ENCODE peak calls at places on chromosomes 5 and 9, in five cellular contexts. B is fibroblast of mammary gland, W is BJ, M is heart right ventricle, F is ascending aorta. J is an unnamed sample.

GRCh38 chr9:87646546-87646945 is 79.4 kb upstream of the CTSL start:
- DNase-seq in B (no peak), W (no peak), M (no peak), F (no peak), J (no peak)

GRCh38 chr5:166834246-166834645 is 1457.2 kb upstream of the WWC1 start:
- DNase-seq in B (peak), W (no peak), M (no peak), F (no peak), J (no peak)

GRCh38 chr9:112586600-112587155 is 100.1 kb downstream of the KIAA1958 start:
- DNase-seq in B (peak), W (no peak), M (no peak), F (no peak), J (no peak)

GRCh38 chr5:131774652-131775367 is 22.0 kb downstream of the FNIP1 start:
- DNase-seq in B (no peak), W (no peak), M (no peak), F (no peak), J (no peak)

GRCh38 chr9:34158362-34158869 is 20.4 kb upstream of the UBAP1 start:
- DNase-seq in B (peak), W (no peak), M (no peak), F (no peak), J (peak)

GRCh38 chr9:100408541-100409175 is 18.3 kb upstream of the MSANTD3 start:
- DNase-seq in B (no peak), W (no peak), M (no peak), F (no peak), J (no peak)

GRCh38 chr5:13878357-13878756 is 66.1 kb downstream of the DNAH5 start:
- DNase-seq in B (no peak), W (no peak), M (no peak), F (no peak), J (no peak)

GRCh38 chr5:3116366-3116765 is 364.9 kb upstream of the IRX2 start:
- DNase-seq in B (no peak), W (no peak), M (no peak), F (no peak), J (no peak)

GRCh38 chr9:100498592-100498991 is 25.6 kb downstream of the TMEFF1 start:
- DNase-seq in B (peak), W (no peak), M (no peak), F (no peak), J (no peak)

GRCh38 chr5:41524174-41524573 is 13.8 kb upstream of the PLCXD3 start:
- DNase-seq in B (peak), W (no peak), M (no peak), F (no peak), J (no peak)
- TF ChIP-seq CTCF in B (peak), W (peak), M (peak), F (no peak), J (peak)

GRCh38 chr9:109206670-109207069 is 39.6 kb upstream of the FRRS1L start:
- DNase-seq in B (no peak), W (no peak), M (no peak), F (no peak), J (no peak)
- TF ChIP-seq CTCF in B (no peak), W (peak), M (no peak), F (no peak), J (no peak)

DNA sequence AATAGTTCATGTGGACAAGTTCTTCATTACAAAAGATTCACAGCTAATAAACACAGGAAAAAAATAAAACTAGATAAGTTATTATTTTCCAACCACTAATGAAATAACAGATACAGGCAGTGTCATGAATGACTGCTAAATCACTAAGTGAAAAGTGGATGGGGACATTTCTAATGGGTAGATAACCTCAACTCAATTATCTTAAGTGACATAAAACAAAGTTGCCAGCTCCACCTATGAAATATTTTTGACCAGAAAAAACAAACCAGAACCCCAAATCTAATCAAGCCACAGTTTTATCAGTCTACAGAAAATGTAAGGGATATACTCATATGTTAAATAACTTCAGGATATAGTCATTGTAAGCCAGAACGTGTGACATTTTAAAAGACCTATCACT is 74.4 kb downstream of the AGTPBP1 start:
- DNase-seq in B (no peak), W (no peak), M (no peak), F (no peak), J (no peak)
- TF ChIP-seq CTCF in B (no peak), W (no peak), M (no peak), F (no peak), J (no peak)

GRCh38 chr9:126373241-126373640 is 46.6 kb downstream of the MVB12B start:
- DNase-seq in B (no peak), W (no peak), M (no peak), F (no peak), J (no peak)
- TF ChIP-seq CTCF in B (no peak), W (no peak), M (no peak), F (no peak), J (no peak)

GRCh38 chr9:114076237-114077161 is 1.6 kb downstream of the AMBP start:
- DNase-seq in B (no peak), W (no peak), M (no peak), F (peak), J (no peak)
- TF ChIP-seq CTCF in B (no peak), W (no peak), M (no peak), F (no peak), J (no peak)

DNA sequence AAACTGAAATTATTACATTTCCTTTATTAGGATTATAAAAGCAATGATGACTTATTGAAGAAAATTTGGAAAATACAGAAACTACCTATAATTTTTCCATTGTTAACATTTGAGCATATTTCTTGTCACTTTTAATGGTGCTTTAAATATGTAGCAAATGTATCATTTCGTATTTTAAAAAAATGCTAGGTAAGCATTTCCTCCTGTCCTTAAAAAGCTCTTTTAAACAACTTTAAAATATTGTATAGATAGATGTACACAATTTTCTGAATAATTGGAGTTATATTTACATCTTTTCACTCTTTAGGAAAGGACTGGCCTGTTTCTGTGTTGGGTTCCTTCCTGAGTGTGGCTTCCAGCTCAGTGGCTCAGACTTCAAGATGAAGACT is 15.6 kb downstream of the TENT4A start:
- DNase-seq in B (no peak), W (no peak), M (no peak), F (no peak), J (no peak)
- TF ChIP-seq CTCF in B (no peak), W (no peak), M (no peak), F (no peak), J (no peak)

DNA sequence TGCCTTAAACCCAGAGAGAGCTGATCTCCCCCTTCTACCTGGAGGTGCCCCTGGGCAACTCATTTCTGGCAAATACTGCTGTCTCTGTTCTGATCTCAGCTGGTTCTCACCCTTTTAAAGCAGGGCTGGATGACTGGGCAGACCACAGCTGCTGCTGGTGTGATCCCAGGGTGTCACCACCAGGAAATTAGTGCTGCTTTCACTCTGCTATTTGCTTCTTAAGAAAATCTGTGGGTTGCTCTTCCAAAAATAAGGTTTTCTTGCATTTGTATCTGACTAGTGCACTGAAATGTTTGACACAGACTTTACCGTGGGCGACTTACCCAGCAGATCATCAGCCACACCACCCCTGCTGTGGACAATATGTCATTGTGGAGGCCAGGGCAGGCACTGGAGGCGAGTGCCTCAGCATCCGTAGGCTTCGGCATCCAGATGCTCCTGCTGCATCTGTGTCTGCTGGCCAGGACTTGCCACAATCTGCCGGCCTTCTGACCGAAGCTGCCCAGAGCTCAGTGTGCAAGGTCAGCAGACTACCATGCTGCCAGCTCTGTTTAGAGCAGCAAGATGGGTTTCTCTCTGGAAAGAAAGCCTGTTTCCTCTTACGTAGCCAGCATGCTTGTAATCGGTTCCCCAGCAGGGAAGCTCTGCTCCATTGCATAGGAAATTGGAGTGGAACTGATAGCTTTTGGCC is 13.6 kb downstream of the ARHGAP26 start:
- DNase-seq in B (peak), W (no peak), M (peak), F (no peak), J (peak)
- TF ChIP-seq CTCF in B (no peak), W (no peak), M (no peak), F (peak), J (no peak)

DNA sequence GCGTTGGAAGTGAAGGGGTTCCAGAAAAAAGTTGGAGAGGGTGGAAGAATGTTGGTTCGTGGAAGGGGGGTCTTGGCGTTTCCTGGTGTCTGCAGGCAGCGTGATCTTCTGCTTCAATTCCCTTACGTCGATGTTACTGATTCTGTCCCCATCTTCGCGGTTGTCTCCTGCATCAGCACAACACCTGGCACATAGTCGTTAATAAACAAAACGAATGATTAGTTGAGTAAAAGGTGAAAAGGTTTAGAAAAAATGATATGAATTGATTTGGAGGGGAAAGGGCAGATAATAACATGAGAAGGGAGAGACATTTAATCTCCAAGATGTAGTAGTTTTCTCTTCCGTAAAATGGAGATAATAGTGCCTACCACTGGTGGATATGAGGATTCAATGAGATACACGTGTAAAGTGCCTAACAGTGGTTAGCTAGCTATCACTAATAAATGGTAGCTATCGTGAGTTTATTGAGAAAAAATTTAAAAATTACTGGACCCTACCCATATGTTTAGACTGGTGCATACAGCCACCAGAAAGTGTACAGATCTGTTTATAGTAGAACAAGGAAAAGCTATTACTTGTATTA is 556 bp downstream of the MTREX start:
- DNase-seq in B (peak), W (no peak), M (peak), F (no peak), J (no peak)
- TF ChIP-seq CTCF in B (peak), W (peak), M (no peak), F (no peak), J (peak)

GRCh38 chr9:131934673-131935072 is 145.0 kb downstream of the MED27 start:
- DNase-seq in B (no peak), W (no peak), M (no peak), F (no peak), J (no peak)

GRCh38 chr9:131942076-131942720 is 137.5 kb downstream of the MED27 start:
- DNase-seq in B (peak), W (no peak), M (no peak), F (no peak), J (peak)

GRCh38 chr9:131936929-131937328 is 142.7 kb downstream of the MED27 start:
- DNase-seq in B (no peak), W (no peak), M (no peak), F (no peak), J (no peak)
- TF ChIP-seq CTCF in B (no peak), W (no peak), M (no peak), F (no peak), J (no peak)

GRCh38 chr5:179822059-179822432 is 1.3 kb downstream of the SQSTM1 start:
- DNase-seq in B (no peak), W (no peak), M (no peak), F (no peak), J (no peak)

GRCh38 chr5:179822444-179822990 is 1.8 kb downstream of the SQSTM1 start:
- DNase-seq in B (no peak), W (no peak), M (no peak), F (no peak), J (no peak)

GRCh38 chr5:179820127-179820482 is 600 bp upstream of the SQSTM1 start:
- DNase-seq in B (no peak), W (no peak), M (no peak), F (no peak), J (no peak)

GRCh38 chr5:179820483-179821297 is at the start of gene SQSTM1:
- DNase-seq in B (peak), W (no peak), M (peak), F (no peak), J (peak)

GRCh38 chr5:179821298-179822058 is 773 bp downstream of the SQSTM1 start:
- DNase-seq in B (peak), W (peak), M (peak), F (peak), J (peak)
- TF ChIP-seq CTCF in B (no peak), W (no peak), M (no peak), F (no peak), J (no peak)